ENCODE peak calls at places on chromosome 21, in nine cellular contexts. One of them, this sample, is unnamed.

GRCh38 chr21:42722808-42723470 is 69.5 kb downstream of the PDE9A start:
- DNase-seq in colonic mucosa: peak; percentile 54
- DNase-seq in WERI-Rb-1: no peak
- DNase-seq in astrocyte: no peak
- DNase-seq in suprapubic skin: no peak
- DNase-seq in GM12864: no peak
- DNase-seq in breast epithelium: no peak
- DNase-seq in cardiac muscle cell: no peak
- DNase-seq in testis: no peak
- DNase-seq in this sample: no peak

GRCh38 chr21:38115870-38116269 is 140.9 kb upstream of the KCNJ15 start:
- DNase-seq in GM12864: no peak
- DNase-seq in breast epithelium: no peak
- DNase-seq in WERI-Rb-1: no peak
- DNase-seq in colonic mucosa: no peak
- DNase-seq in cardiac muscle cell: no peak
- DNase-seq in suprapubic skin: no peak
- DNase-seq in testis: no peak
- DNase-seq in astrocyte: no peak
- DNase-seq in this sample: no peak

GRCh38 chr21:35643176-35643575 is 417.1 kb downstream of the SETD4 start:
- DNase-seq in breast epithelium: no peak
- DNase-seq in colonic mucosa: no peak
- DNase-seq in testis: no peak
- DNase-seq in suprapubic skin: no peak
- DNase-seq in GM12864: no peak
- DNase-seq in cardiac muscle cell: no peak
- DNase-seq in WERI-Rb-1: no peak
- DNase-seq in astrocyte: peak; percentile 42
- DNase-seq in this sample: no peak

GRCh38 chr21:38229260-38229877 is 27.4 kb upstream of the KCNJ15 start:
- DNase-seq in testis: no peak
- DNase-seq in cardiac muscle cell: no peak
- DNase-seq in astrocyte: no peak
- DNase-seq in suprapubic skin: no peak
- DNase-seq in WERI-Rb-1: no peak
- DNase-seq in GM12864: no peak
- DNase-seq in breast epithelium: no peak
- DNase-seq in colonic mucosa: peak; percentile 16
- DNase-seq in this sample: no peak

GRCh38 chr21:39715804-39716397 is 29.1 kb upstream of the IGSF5 start:
- DNase-seq in astrocyte: no peak
- DNase-seq in colonic mucosa: peak; percentile 74
- DNase-seq in cardiac muscle cell: peak; percentile 64
- DNase-seq in suprapubic skin: no peak
- DNase-seq in GM12864: no peak
- DNase-seq in WERI-Rb-1: peak; percentile 65
- DNase-seq in testis: peak; percentile 69
- DNase-seq in breast epithelium: peak; percentile 30
- DNase-seq in this sample: peak; percentile 48

GRCh38 chr21:36718951-36719501 is 20.1 kb downstream of the SIM2 start:
- DNase-seq in GM12864: no peak
- DNase-seq in colonic mucosa: peak; percentile 85
- DNase-seq in breast epithelium: peak; percentile 38
- DNase-seq in testis: no peak
- DNase-seq in suprapubic skin: peak; percentile 65
- DNase-seq in cardiac muscle cell: no peak
- DNase-seq in WERI-Rb-1: no peak
- DNase-seq in astrocyte: no peak
- DNase-seq in this sample: no peak

GRCh38 chr21:33682992-33683627 is 40.8 kb downstream of the ITSN1 start:
- DNase-seq in breast epithelium: no peak
- DNase-seq in suprapubic skin: no peak
- DNase-seq in colonic mucosa: no peak
- DNase-seq in astrocyte: peak; percentile 99
- DNase-seq in cardiac muscle cell: peak; percentile 28
- DNase-seq in GM12864: no peak
- DNase-seq in testis: no peak
- DNase-seq in WERI-Rb-1: no peak
- DNase-seq in this sample: peak; percentile 84

GRCh38 chr21:42079939-42080787 is 9.0 kb downstream of the UMODL1 start:
- DNase-seq in colonic mucosa: no peak
- DNase-seq in suprapubic skin: no peak
- DNase-seq in testis: no peak
- DNase-seq in GM12864: no peak
- DNase-seq in breast epithelium: no peak
- DNase-seq in astrocyte: peak; percentile 74
- DNase-seq in WERI-Rb-1: no peak
- DNase-seq in cardiac muscle cell: no peak
- DNase-seq in this sample: no peak

GRCh38 chr21:34732388-34732821 is 63.6 kb downstream of the CLIC6 start:
- DNase-seq in astrocyte: peak; percentile 12
- DNase-seq in testis: no peak
- DNase-seq in colonic mucosa: no peak
- DNase-seq in suprapubic skin: no peak
- DNase-seq in cardiac muscle cell: no peak
- DNase-seq in WERI-Rb-1: no peak
- DNase-seq in breast epithelium: no peak
- DNase-seq in GM12864: no peak
- DNase-seq in this sample: no peak

GRCh38 chr21:38950388-38951094 is 144.8 kb downstream of the ETS2 start:
- DNase-seq in cardiac muscle cell: no peak
- DNase-seq in astrocyte: no peak
- DNase-seq in GM12864: no peak
- DNase-seq in testis: no peak
- DNase-seq in colonic mucosa: peak; percentile 87
- DNase-seq in suprapubic skin: no peak
- DNase-seq in WERI-Rb-1: no peak
- DNase-seq in breast epithelium: no peak
- DNase-seq in this sample: peak; percentile 98

GRCh38 chr21:32423320-32423719 is 10.8 kb downstream of the EVA1C start:
- DNase-seq in suprapubic skin: no peak
- DNase-seq in breast epithelium: no peak
- DNase-seq in testis: no peak
- DNase-seq in GM12864: no peak
- DNase-seq in WERI-Rb-1: no peak
- DNase-seq in cardiac muscle cell: no peak
- DNase-seq in astrocyte: peak; percentile 98
- DNase-seq in colonic mucosa: no peak
- DNase-seq in this sample: peak; percentile 77

GRCh38 chr21:21290751-21291150 is 292.5 kb downstream of the NCAM2 start:
- DNase-seq in testis: no peak
- DNase-seq in astrocyte: no peak
- DNase-seq in breast epithelium: no peak
- DNase-seq in colonic mucosa: no peak
- DNase-seq in cardiac muscle cell: no peak
- DNase-seq in suprapubic skin: no peak
- DNase-seq in WERI-Rb-1: no peak
- DNase-seq in GM12864: no peak
- DNase-seq in this sample: no peak

GRCh38 chr21:35406600-35406999 is 357.5 kb upstream of the RUNX1 start:
- DNase-seq in testis: no peak
- DNase-seq in suprapubic skin: no peak
- DNase-seq in cardiac muscle cell: no peak
- DNase-seq in astrocyte: no peak
- DNase-seq in breast epithelium: no peak
- DNase-seq in GM12864: no peak
- DNase-seq in WERI-Rb-1: no peak
- DNase-seq in colonic mucosa: no peak
- DNase-seq in this sample: peak; percentile 64

GRCh38 chr21:15222711-15223110 is 157.9 kb upstream of the NRIP1 start:
- DNase-seq in testis: no peak
- DNase-seq in colonic mucosa: no peak
- DNase-seq in cardiac muscle cell: no peak
- DNase-seq in suprapubic skin: no peak
- DNase-seq in astrocyte: no peak
- DNase-seq in WERI-Rb-1: no peak
- DNase-seq in breast epithelium: no peak
- DNase-seq in GM12864: no peak
- DNase-seq in this sample: no peak

GRCh38 chr21:34807146-34807880 is 138.5 kb downstream of the CLIC6 start:
- DNase-seq in WERI-Rb-1: no peak
- DNase-seq in colonic mucosa: no peak
- DNase-seq in cardiac muscle cell: no peak
- DNase-seq in testis: no peak
- DNase-seq in astrocyte: peak; percentile 97
- DNase-seq in GM12864: peak; percentile 19
- DNase-seq in breast epithelium: no peak
- DNase-seq in suprapubic skin: peak; percentile 78
- DNase-seq in this sample: peak; percentile 97

GRCh38 chr21:34889287-34889536 is 159.9 kb downstream of the RUNX1 start:
- DNase-seq in colonic mucosa: peak; percentile 47
- DNase-seq in breast epithelium: no peak
- DNase-seq in testis: peak; percentile 61
- DNase-seq in cardiac muscle cell: peak; percentile 44
- DNase-seq in suprapubic skin: no peak
- DNase-seq in WERI-Rb-1: no peak
- DNase-seq in GM12864: no peak
- DNase-seq in astrocyte: peak; percentile 69
- DNase-seq in this sample: peak; percentile 77

GRCh38 chr21:39599191-39599966 is 13.4 kb upstream of the B3GALT5 start:
- DNase-seq in colonic mucosa: no peak
- DNase-seq in GM12864: no peak
- DNase-seq in suprapubic skin: no peak
- DNase-seq in astrocyte: no peak
- DNase-seq in testis: no peak
- DNase-seq in breast epithelium: no peak
- DNase-seq in cardiac muscle cell: no peak
- DNase-seq in WERI-Rb-1: no peak
- DNase-seq in this sample: no peak

GRCh38 chr21:42650033-42650370 is 3.4 kb upstream of the PDE9A start:
- DNase-seq in suprapubic skin: no peak
- DNase-seq in cardiac muscle cell: no peak
- DNase-seq in testis: no peak
- DNase-seq in colonic mucosa: no peak
- DNase-seq in astrocyte: no peak
- DNase-seq in WERI-Rb-1: no peak
- DNase-seq in GM12864: no peak
- DNase-seq in breast epithelium: no peak
- DNase-seq in this sample: no peak

GRCh38 chr21:25657140-25657539 is 18.1 kb downstream of the JAM2 start:
- DNase-seq in breast epithelium: no peak
- DNase-seq in WERI-Rb-1: no peak
- DNase-seq in cardiac muscle cell: no peak
- DNase-seq in testis: no peak
- DNase-seq in suprapubic skin: no peak
- DNase-seq in colonic mucosa: no peak
- DNase-seq in GM12864: no peak
- DNase-seq in astrocyte: no peak
- DNase-seq in this sample: no peak
- H3K4me3 ChIP-seq in breast epithelium: no peak overlapping the region
- H3K4me3 ChIP-seq in WERI-Rb-1: no peak overlapping the region
- H3K4me3 ChIP-seq in cardiac muscle cell: no peak overlapping the region
- H3K4me3 ChIP-seq in testis: no peak overlapping the region
- H3K4me3 ChIP-seq in suprapubic skin: no peak overlapping the region
- H3K4me3 ChIP-seq in colonic mucosa: no peak overlapping the region
- H3K4me3 ChIP-seq in GM12864: no peak overlapping the region
- H3K4me3 ChIP-seq in astrocyte: no peak overlapping the region
- H3K4me3 ChIP-seq in this sample: no peak overlapping the region

GRCh38 chr21:46096997-46097825 is 701 bp upstream of the COL6A2 start:
- DNase-seq in cardiac muscle cell: no peak
- DNase-seq in breast epithelium: peak; percentile 16
- DNase-seq in testis: peak; percentile 13
- DNase-seq in astrocyte: no peak
- DNase-seq in suprapubic skin: peak; percentile 74
- DNase-seq in WERI-Rb-1: peak; percentile 19
- DNase-seq in GM12864: no peak
- DNase-seq in colonic mucosa: peak; percentile 17
- DNase-seq in this sample: peak; percentile 39

GRCh38 chr21:46098303-46099141 is 610 bp downstream of the COL6A2 start:
- DNase-seq in GM12864: no peak
- DNase-seq in breast epithelium: peak; percentile 17
- DNase-seq in astrocyte: no peak
- DNase-seq in testis: peak; percentile 8
- DNase-seq in WERI-Rb-1: peak; percentile 25
- DNase-seq in colonic mucosa: peak; percentile 20
- DNase-seq in suprapubic skin: peak; percentile 73
- DNase-seq in cardiac muscle cell: peak; percentile 34
- DNase-seq in this sample: peak; percentile 32

GRCh38 chr21:46099476-46099875 is 1.6 kb downstream of the COL6A2 start:
- DNase-seq in suprapubic skin: peak; percentile 74
- DNase-seq in testis: peak; percentile 21
- DNase-seq in breast epithelium: peak; percentile 16
- DNase-seq in cardiac muscle cell: no peak
- DNase-seq in astrocyte: no peak
- DNase-seq in WERI-Rb-1: peak; percentile 13
- DNase-seq in GM12864: no peak
- DNase-seq in colonic mucosa: peak; percentile 32
- DNase-seq in this sample: peak; percentile 78

GRCh38 chr21:46096596-46096981 is 1.3 kb upstream of the COL6A2 start:
- DNase-seq in WERI-Rb-1: no peak
- DNase-seq in colonic mucosa: no peak
- DNase-seq in breast epithelium: peak; percentile 16
- DNase-seq in suprapubic skin: no peak
- DNase-seq in GM12864: no peak
- DNase-seq in astrocyte: no peak
- DNase-seq in cardiac muscle cell: no peak
- DNase-seq in testis: no peak
- DNase-seq in this sample: no peak

GRCh38 chr21:46097826-46098286 is at the start of gene COL6A2:
- DNase-seq in testis: peak; percentile 67
- DNase-seq in cardiac muscle cell: peak; percentile 82
- DNase-seq in colonic mucosa: peak; percentile 40
- DNase-seq in breast epithelium: peak; percentile 59
- DNase-seq in GM12864: no peak
- DNase-seq in suprapubic skin: no peak
- DNase-seq in WERI-Rb-1: peak; percentile 76
- DNase-seq in astrocyte: no peak
- DNase-seq in this sample: peak; percentile 74
- TF ChIP-seq CTCF in testis: no peak
- TF ChIP-seq CTCF in cardiac muscle cell: peak; percentile 31
- TF ChIP-seq CTCF in colonic mucosa: peak; percentile 16
- TF ChIP-seq CTCF in breast epithelium: no peak
- TF ChIP-seq CTCF in GM12864: no peak
- TF ChIP-seq CTCF in suprapubic skin: peak; percentile 37
- TF ChIP-seq CTCF in WERI-Rb-1: peak; percentile 6
- TF ChIP-seq CTCF in astrocyte: no peak
- TF ChIP-seq CTCF in this sample: peak; percentile 12

DNA sequence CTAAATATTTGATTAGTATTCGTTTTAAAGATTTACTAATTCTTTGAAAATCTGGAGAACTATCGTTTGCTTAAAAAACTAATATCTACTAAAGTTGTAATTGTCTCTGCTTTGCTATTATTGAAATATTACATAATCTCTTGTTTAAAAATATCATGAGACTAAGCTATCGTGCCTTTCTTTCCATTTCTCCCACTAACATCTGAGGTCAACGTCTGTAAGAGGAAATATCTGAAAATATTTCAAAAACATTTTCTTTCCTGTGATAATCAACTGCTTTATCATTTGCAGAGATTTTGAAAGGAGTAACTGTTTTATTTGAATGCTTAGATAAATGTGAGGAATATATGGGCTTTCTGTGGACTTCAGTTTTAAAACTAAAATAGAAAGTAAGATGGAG is 694.1 kb downstream of the USP25 start:
- DNase-seq in astrocyte: no peak
- DNase-seq in cardiac muscle cell: no peak
- DNase-seq in breast epithelium: no peak
- DNase-seq in testis: no peak
- DNase-seq in suprapubic skin: no peak
- DNase-seq in WERI-Rb-1: no peak
- DNase-seq in GM12864: no peak
- DNase-seq in colonic mucosa: no peak
- DNase-seq in this sample: no peak
- H3K4me3 ChIP-seq in astrocyte: peak overlapping the region; percentile 51
- H3K4me3 ChIP-seq in cardiac muscle cell: no peak overlapping the region
- H3K4me3 ChIP-seq in breast epithelium: peak overlapping the region; percentile 59
- H3K4me3 ChIP-seq in testis: peak overlapping the region; percentile 12
- H3K4me3 ChIP-seq in suprapubic skin: peak overlapping the region; percentile 45
- H3K4me3 ChIP-seq in WERI-Rb-1: no peak overlapping the region
- H3K4me3 ChIP-seq in GM12864: no peak overlapping the region
- H3K4me3 ChIP-seq in colonic mucosa: no peak overlapping the region
- H3K4me3 ChIP-seq in this sample: peak overlapping the region; percentile 19

GRCh38 chr21:18384771-18385170 is 18.8 kb downstream of the TMPRSS15 start:
- DNase-seq in colonic mucosa: no peak
- DNase-seq in WERI-Rb-1: no peak
- DNase-seq in testis: no peak
- DNase-seq in breast epithelium: no peak
- DNase-seq in GM12864: no peak
- DNase-seq in cardiac muscle cell: peak; percentile 64
- DNase-seq in astrocyte: no peak
- DNase-seq in suprapubic skin: no peak
- DNase-seq in this sample: no peak
- TF ChIP-seq CTCF in colonic mucosa: peak; percentile 68
- TF ChIP-seq CTCF in WERI-Rb-1: peak; percentile 36
- TF ChIP-seq CTCF in testis: peak; percentile 14
- TF ChIP-seq CTCF in breast epithelium: no peak
- TF ChIP-seq CTCF in GM12864: no peak
- TF ChIP-seq CTCF in cardiac muscle cell: peak; percentile 9
- TF ChIP-seq CTCF in astrocyte: peak; percentile 44
- TF ChIP-seq CTCF in suprapubic skin: peak; percentile 32
- TF ChIP-seq CTCF in this sample: peak; percentile 7

This sample was measured in fibroblast of villous mesenchyme.